ENCODE peak calls at places on chromosomes 16 and 17, in six cellular contexts. One of them, this sample, is unnamed.
A peak's percentile ranks its signal among the peaks of the same experiment; 100 is the strongest.

GRCh38 chr17:79674506-79675412 is 56.0 kb upstream of the ENPP7 start:
- DNase-seq in stimulated activated naive CD8-positive, alpha-beta T cell treated with anti-CD3 and anti-CD28 coated beads, Interleukin-15, Interleukin-2, amounts not matched to agents 100 U/mL and 50 U/mL, for 24 hours: no peak
- DNase-seq in cerebellar nuclear complex: no peak
- DNase-seq in dorsolateral prefrontal cortex: no peak
- DNase-seq in stimulated activated CD8-positive, alpha-beta memory T cell treated with anti-CD3 and anti-CD28 coated beads, Interleukin-12 subunit alpha, Interleukin-12 subunit beta, amount 100 ng/mL, for 1 hour: no peak
- DNase-seq in NCI-H1105: no peak
- DNase-seq in this sample: no peak

GRCh38 chr17:79026345-79027273 is 2.6 kb downstream of the C1QTNF1 start:
- DNase-seq in stimulated activated naive CD8-positive, alpha-beta T cell treated with anti-CD3 and anti-CD28 coated beads, Interleukin-15, Interleukin-2, amounts not matched to agents 100 U/mL and 50 U/mL, for 24 hours: no peak
- DNase-seq in cerebellar nuclear complex: no peak
- DNase-seq in dorsolateral prefrontal cortex: no peak
- DNase-seq in stimulated activated CD8-positive, alpha-beta memory T cell treated with anti-CD3 and anti-CD28 coated beads, Interleukin-12 subunit alpha, Interleukin-12 subunit beta, amount 100 ng/mL, for 1 hour: no peak
- DNase-seq in NCI-H1105: no peak
- DNase-seq in this sample: peak; percentile 74

GRCh38 chr16:28585674-28586073 is 11.2 kb downstream of the SULT1A2 start:
- DNase-seq in stimulated activated naive CD8-positive, alpha-beta T cell treated with anti-CD3 and anti-CD28 coated beads, Interleukin-15, Interleukin-2, amounts not matched to agents 100 U/mL and 50 U/mL, for 24 hours: no peak
- DNase-seq in cerebellar nuclear complex: no peak
- DNase-seq in dorsolateral prefrontal cortex: no peak
- DNase-seq in stimulated activated CD8-positive, alpha-beta memory T cell treated with anti-CD3 and anti-CD28 coated beads, Interleukin-12 subunit alpha, Interleukin-12 subunit beta, amount 100 ng/mL, for 1 hour: no peak
- DNase-seq in NCI-H1105: no peak
- DNase-seq in this sample: no peak

GRCh38 chr17:8705427-8705826 is 39.2 kb downstream of the CCDC42 start:
- DNase-seq in stimulated activated naive CD8-positive, alpha-beta T cell treated with anti-CD3 and anti-CD28 coated beads, Interleukin-15, Interleukin-2, amounts not matched to agents 100 U/mL and 50 U/mL, for 24 hours: no peak
- DNase-seq in cerebellar nuclear complex: no peak
- DNase-seq in dorsolateral prefrontal cortex: no peak
- DNase-seq in stimulated activated CD8-positive, alpha-beta memory T cell treated with anti-CD3 and anti-CD28 coated beads, Interleukin-12 subunit alpha, Interleukin-12 subunit beta, amount 100 ng/mL, for 1 hour: no peak
- DNase-seq in NCI-H1105: no peak
- DNase-seq in this sample: no peak

GRCh38 chr16:48635199-48635718 is 25.3 kb upstream of the N4BP1 start:
- DNase-seq in stimulated activated naive CD8-positive, alpha-beta T cell treated with anti-CD3 and anti-CD28 coated beads, Interleukin-15, Interleukin-2, amounts not matched to agents 100 U/mL and 50 U/mL, for 24 hours: no peak
- DNase-seq in cerebellar nuclear complex: no peak
- DNase-seq in dorsolateral prefrontal cortex: no peak
- DNase-seq in stimulated activated CD8-positive, alpha-beta memory T cell treated with anti-CD3 and anti-CD28 coated beads, Interleukin-12 subunit alpha, Interleukin-12 subunit beta, amount 100 ng/mL, for 1 hour: no peak
- DNase-seq in NCI-H1105: no peak
- DNase-seq in this sample: no peak

GRCh38 chr16:4372578-4373355 is 1.1 kb downstream of the VASN start:
- DNase-seq in stimulated activated naive CD8-positive, alpha-beta T cell treated with anti-CD3 and anti-CD28 coated beads, Interleukin-15, Interleukin-2, amounts not matched to agents 100 U/mL and 50 U/mL, for 24 hours: no peak
- DNase-seq in cerebellar nuclear complex: no peak
- DNase-seq in dorsolateral prefrontal cortex: no peak
- DNase-seq in stimulated activated CD8-positive, alpha-beta memory T cell treated with anti-CD3 and anti-CD28 coated beads, Interleukin-12 subunit alpha, Interleukin-12 subunit beta, amount 100 ng/mL, for 1 hour: no peak
- DNase-seq in NCI-H1105: peak; percentile 45
- DNase-seq in this sample: peak; percentile 89

GRCh38 chr16:89357055-89357454 is 133.3 kb downstream of the ANKRD11 start:
- DNase-seq in stimulated activated naive CD8-positive, alpha-beta T cell treated with anti-CD3 and anti-CD28 coated beads, Interleukin-15, Interleukin-2, amounts not matched to agents 100 U/mL and 50 U/mL, for 24 hours: peak; percentile 75
- DNase-seq in cerebellar nuclear complex: no peak
- DNase-seq in dorsolateral prefrontal cortex: no peak
- DNase-seq in stimulated activated CD8-positive, alpha-beta memory T cell treated with anti-CD3 and anti-CD28 coated beads, Interleukin-12 subunit alpha, Interleukin-12 subunit beta, amount 100 ng/mL, for 1 hour: no peak
- DNase-seq in NCI-H1105: no peak
- DNase-seq in this sample: no peak

GRCh38 chr16:50326835-50327465 is 41.8 kb downstream of the BRD7 start:
- DNase-seq in stimulated activated naive CD8-positive, alpha-beta T cell treated with anti-CD3 and anti-CD28 coated beads, Interleukin-15, Interleukin-2, amounts not matched to agents 100 U/mL and 50 U/mL, for 24 hours: peak; percentile 58
- DNase-seq in cerebellar nuclear complex: no peak
- DNase-seq in dorsolateral prefrontal cortex: no peak
- DNase-seq in stimulated activated CD8-positive, alpha-beta memory T cell treated with anti-CD3 and anti-CD28 coated beads, Interleukin-12 subunit alpha, Interleukin-12 subunit beta, amount 100 ng/mL, for 1 hour: peak; percentile 33
- DNase-seq in NCI-H1105: no peak
- DNase-seq in this sample: no peak

GRCh38 chr17:1143573-1143972 is 36.2 kb downstream of the ABR start:
- DNase-seq in stimulated activated naive CD8-positive, alpha-beta T cell treated with anti-CD3 and anti-CD28 coated beads, Interleukin-15, Interleukin-2, amounts not matched to agents 100 U/mL and 50 U/mL, for 24 hours: no peak
- DNase-seq in cerebellar nuclear complex: no peak
- DNase-seq in dorsolateral prefrontal cortex: peak; percentile 70
- DNase-seq in stimulated activated CD8-positive, alpha-beta memory T cell treated with anti-CD3 and anti-CD28 coated beads, Interleukin-12 subunit alpha, Interleukin-12 subunit beta, amount 100 ng/mL, for 1 hour: no peak
- DNase-seq in NCI-H1105: no peak
- DNase-seq in this sample: no peak

GRCh38 chr16:10681310-10682308 is 13.1 kb downstream of the TEKT5 start:
- DNase-seq in stimulated activated naive CD8-positive, alpha-beta T cell treated with anti-CD3 and anti-CD28 coated beads, Interleukin-15, Interleukin-2, amounts not matched to agents 100 U/mL and 50 U/mL, for 24 hours: no peak
- DNase-seq in cerebellar nuclear complex: no peak
- DNase-seq in dorsolateral prefrontal cortex: no peak
- DNase-seq in stimulated activated CD8-positive, alpha-beta memory T cell treated with anti-CD3 and anti-CD28 coated beads, Interleukin-12 subunit alpha, Interleukin-12 subunit beta, amount 100 ng/mL, for 1 hour: no peak
- DNase-seq in NCI-H1105: no peak
- DNase-seq in this sample: no peak

GRCh38 chr17:34658796-34659195 is 79.4 kb downstream of the TMEM132E start:
- DNase-seq in stimulated activated naive CD8-positive, alpha-beta T cell treated with anti-CD3 and anti-CD28 coated beads, Interleukin-15, Interleukin-2, amounts not matched to agents 100 U/mL and 50 U/mL, for 24 hours: no peak
- DNase-seq in cerebellar nuclear complex: no peak
- DNase-seq in dorsolateral prefrontal cortex: no peak
- DNase-seq in stimulated activated CD8-positive, alpha-beta memory T cell treated with anti-CD3 and anti-CD28 coated beads, Interleukin-12 subunit alpha, Interleukin-12 subunit beta, amount 100 ng/mL, for 1 hour: no peak
- DNase-seq in NCI-H1105: peak; percentile 59
- DNase-seq in this sample: no peak